ENCODE peak calls at places on chromosomes 4 and X, in eight cellular contexts. V, X, K, Q, Z, E, M and G are unnamed samples.

GRCh38 chrX:149979126-149979644 is 40.9 kb upstream of the EOLA2 start:
- DNase-seq in X (no peak), V (no peak), K (no peak), Q (no peak), E (no peak), M (no peak), Z (no peak), G (no peak)

GRCh38 chrX:2417205-2417604 is 83.6 kb downstream of the DHRSX start:
- DNase-seq in M (no peak), X (no peak), Q (no peak), Z (no peak), E (no peak), V (no peak), K (no peak), G (no peak)

GRCh38 chr4:5278213-5278612 is 226.9 kb downstream of the STK32B start:
- DNase-seq in V (no peak), X (no peak), E (no peak), M (no peak), K (no peak), Q (no peak), Z (no peak), G (no peak)

GRCh38 chr4:8847764-8848163 is 23.9 kb downstream of the HMX1 start:
- DNase-seq in V (no peak), Z (no peak), Q (no peak), M (no peak), E (no peak), X (no peak), K (no peak), G (no peak)

GRCh38 chr4:101555341-101555880 is 208.1 kb upstream of the PPP3CA start:
- DNase-seq in Z (no peak), E (no peak), V (no peak), Q (no peak), K (no peak), X (no peak), M (no peak), G (no peak)

GRCh38 chrX:154372612-154373022 is 1.8 kb downstream of the FLNA start:
- DNase-seq in K (no peak), Z (no peak), Q (peak; percentile 81), E (no peak), M (peak; percentile 60), V (peak; percentile 65), X (no peak), G (no peak)

GRCh38 chr4:11514780-11515432 is 86.2 kb upstream of the HS3ST1 start:
- DNase-seq in Z (no peak), V (no peak), E (no peak), M (no peak), Q (no peak), X (no peak), K (no peak), G (no peak)

GRCh38 chrX:39331062-39331704 is 529.9 kb downstream of the MID1IP1 start:
- DNase-seq in M (no peak), Q (peak; percentile 48), V (no peak), Z (no peak), X (no peak), K (no peak), E (no peak), G (no peak)

GRCh38 chrX:44106864-44107263 is 133.7 kb upstream of the NDP start:
- DNase-seq in Z (no peak), V (no peak), E (no peak), M (no peak), K (no peak), X (no peak), Q (no peak), G (no peak)

GRCh38 chr4:7754565-7755262 is 184.9 kb downstream of the AFAP1 start:
- DNase-seq in Q (no peak), V (no peak), K (no peak), E (no peak), X (no peak), Z (no peak), M (no peak), G (no peak)